ENCODE peak calls at places on chromosome 1, in ten cellular contexts. Z is left ventricle myocardium inferior; P is A549; E is CD8-positive, alpha-beta memory T cell; H is GM12864; S is CD8-positive, alpha-beta T cell; F is right lobe of liver; W is suprapubic skin; C is A673; J is small intestine. B is an unnamed sample.

GRCh38 chr1:173601588-173601987 is 1.3 kb downstream of the SLC9C2 start:
- DNase-seq in Z (no peak), P (no peak), E (no peak), H (peak; percentile 35), S (no peak), F (no peak), W (no peak), C (no peak), J (no peak), B (no peak)

GRCh38 chr1:201515895-201516294 is 9.0 kb upstream of the CSRP1 start:
- DNase-seq in Z (no peak), P (no peak), E (no peak), H (no peak), S (no peak), F (no peak), W (no peak), C (no peak), J (no peak), B (no peak)

GRCh38 chr1:109468903-109469302 is 2.6 kb downstream of the SYPL2 start:
- DNase-seq in Z (no peak), P (no peak), E (no peak), H (no peak), S (no peak), F (no peak), W (no peak), C (no peak), J (no peak), B (no peak)

GRCh38 chr1:117051224-117052064 is 8.7 kb upstream of the TTF2 start:
- DNase-seq in Z (no peak), P (no peak), E (peak; percentile 29), H (peak; percentile 55), S (no peak), F (no peak), W (no peak), C (no peak), J (peak; percentile 75), B (no peak)

GRCh38 chr1:102733491-102734236 is 374.7 kb downstream of the COL11A1 start:
- DNase-seq in Z (no peak), P (no peak), E (no peak), H (no peak), S (no peak), F (no peak), W (no peak), C (no peak), J (no peak), B (no peak)

GRCh38 chr1:68291763-68292384 is 59.6 kb upstream of the WLS start:
- DNase-seq in Z (no peak), P (no peak), E (no peak), H (no peak), S (no peak), F (no peak), W (no peak), C (no peak), J (no peak), B (peak; percentile 61)

GRCh38 chr1:78884685-78885452 is 121.7 kb downstream of the ADGRL4 start:
- DNase-seq in Z (no peak), P (no peak), E (no peak), H (no peak), S (no peak), F (no peak), W (no peak), C (peak; percentile 69), J (no peak), B (peak; percentile 14)

GRCh38 chr1:165403835-165404482 is 41.0 kb downstream of the RXRG start:
- DNase-seq in Z (no peak), P (peak; percentile 21), E (peak; percentile 21), H (no peak), S (no peak), F (no peak), W (no peak), C (no peak), J (peak; percentile 59), B (peak; percentile 12)

GRCh38 chr1:211326528-211327340 is at the start of gene TRAF5:
- DNase-seq in Z (peak; percentile 57), P (peak; percentile 62), E (peak; percentile 54), H (no peak), S (peak; percentile 39), F (peak; percentile 66), W (no peak), C (peak; percentile 54), J (peak; percentile 55), B (no peak)

GRCh38 chr1:211327341-211327921 is 798 bp downstream of the TRAF5 start:
- DNase-seq in Z (no peak), P (no peak), E (peak; percentile 54), H (no peak), S (no peak), F (no peak), W (no peak), C (no peak), J (peak; percentile 51), B (peak; percentile 58)

GRCh38 chr1:211328084-211328694 is 1.6 kb downstream of the TRAF5 start:
- DNase-seq in Z (no peak), P (no peak), E (no peak), H (no peak), S (no peak), F (no peak), W (no peak), C (no peak), J (no peak), B (no peak)

GRCh38 chr1:211324992-211325775 is 1.4 kb upstream of the TRAF5 start:
- DNase-seq in Z (no peak), P (no peak), E (no peak), H (no peak), S (no peak), F (no peak), W (no peak), C (no peak), J (no peak), B (no peak)

DNA sequence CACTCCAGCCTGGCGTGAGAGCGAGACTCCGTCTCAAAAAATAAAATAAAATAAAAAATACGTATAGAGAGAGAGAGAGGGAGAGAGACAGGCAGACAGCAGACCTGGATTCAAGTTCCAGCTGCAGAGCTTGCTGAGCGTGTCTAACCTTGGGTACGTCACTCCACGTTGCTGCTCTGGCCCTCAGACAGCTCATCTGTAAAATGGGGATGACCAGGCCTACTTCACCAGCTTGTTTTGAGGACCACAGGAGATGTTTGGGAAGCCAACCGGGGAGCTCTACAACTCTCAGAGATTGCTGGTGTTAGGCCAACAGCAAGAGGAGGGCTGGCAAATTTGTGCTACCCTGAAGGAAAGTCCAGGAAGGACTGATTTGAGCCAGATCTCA is 499 bp upstream of the TRAF5 start:
- DNase-seq in Z (no peak), P (peak; percentile 21), E (no peak), H (no peak), S (no peak), F (no peak), W (no peak), C (no peak), J (no peak), B (no peak)
- H3K4me3 ChIP-seq in Z (peak overlapping the region; percentile 90), P (peak overlapping the region; percentile 85), E (peak overlapping the region; percentile 66), H (peak overlapping the region; percentile 83), S (peak overlapping the region; percentile 48), F (peak overlapping the region; percentile 54), W (peak overlapping the region; percentile 79), C (peak overlapping the region; percentile 72), J (peak overlapping the region; percentile 65), B (peak overlapping the region; percentile 75)

GRCh38 chr1:18642278-18643095 is 11.8 kb downstream of the PAX7 start:
- DNase-seq in Z (no peak), P (no peak), E (no peak), H (no peak), S (no peak), F (no peak), W (no peak), C (peak; percentile 59), J (no peak), B (no peak)

GRCh38 chr1:18645172-18646090 is 14.8 kb downstream of the PAX7 start:
- DNase-seq in Z (no peak), P (no peak), E (peak; percentile 27), H (no peak), S (no peak), F (no peak), W (no peak), C (no peak), J (no peak), B (no peak)

GRCh38 chr1:18644469-18645171 is 14.0 kb downstream of the PAX7 start:
- DNase-seq in Z (no peak), P (no peak), E (no peak), H (no peak), S (no peak), F (no peak), W (no peak), C (peak; percentile 53), J (no peak), B (no peak)

GRCh38 chr1:18644013-18644399 is 13.4 kb downstream of the PAX7 start:
- DNase-seq in Z (no peak), P (no peak), E (no peak), H (no peak), S (no peak), F (no peak), W (no peak), C (no peak), J (no peak), B (no peak)

DNA sequence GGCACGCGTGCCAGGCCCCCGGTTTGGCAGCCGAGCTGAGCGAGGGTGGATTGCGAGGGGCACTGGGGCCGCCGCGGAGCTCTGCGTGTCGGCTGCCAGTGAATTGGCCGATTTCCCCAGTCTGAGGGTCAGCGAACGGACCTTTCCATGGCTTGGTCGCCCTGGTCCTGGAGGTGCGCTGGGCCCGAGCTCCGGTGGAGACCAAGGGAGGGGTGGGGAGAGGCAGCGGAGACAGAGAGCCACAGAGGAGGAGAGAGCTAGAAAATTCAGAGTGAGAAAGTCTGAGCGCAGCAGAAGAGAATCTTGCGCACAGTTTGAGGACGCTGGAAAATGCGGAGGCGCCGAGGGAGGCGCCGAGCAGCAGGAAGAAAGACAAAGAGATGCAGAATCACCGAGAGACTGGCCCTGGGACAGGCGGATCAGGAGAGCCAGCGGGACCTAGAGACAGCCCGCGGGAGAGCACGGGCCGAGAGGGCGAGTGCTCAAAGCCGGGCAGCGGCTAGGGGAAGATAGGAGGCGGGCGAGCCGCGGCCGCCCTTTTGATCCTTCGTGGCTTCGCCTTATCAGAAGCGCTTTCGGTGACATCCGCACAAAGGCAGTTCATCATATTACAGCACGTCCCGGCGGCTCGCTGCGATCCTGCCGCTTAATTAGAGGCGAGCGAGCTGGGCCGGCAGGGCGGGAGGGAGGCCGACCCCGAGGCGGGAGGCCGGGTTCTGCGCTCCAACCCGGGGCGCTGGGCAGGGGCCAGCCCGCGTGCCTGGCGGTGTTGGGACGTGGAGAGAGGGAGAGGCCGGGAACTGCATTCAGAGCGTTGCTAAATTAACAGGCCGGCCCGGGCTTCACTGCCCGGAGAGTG is 12.7 kb downstream of the PAX7 start:
- DNase-seq in Z (no peak), P (no peak), E (no peak), H (no peak), S (no peak), F (no peak), W (no peak), C (peak; percentile 77), J (peak; percentile 2), B (no peak)
- H3K4me3 ChIP-seq in Z (peak overlapping the region; percentile 21), P (no peak overlapping the region), E (no peak overlapping the region), H (no peak overlapping the region), S (no peak overlapping the region), F (no peak overlapping the region), W (peak overlapping the region; percentile 16), C (peak overlapping the region; percentile 43), J (no peak overlapping the region), B (no peak overlapping the region)

GRCh38 chr1:184036517-184036949 is 995 bp downstream of the COLGALT2 start:
- DNase-seq in Z (peak; percentile 57), P (peak; percentile 11), E (no peak), H (no peak), S (no peak), F (peak; percentile 51), W (no peak), C (peak; percentile 83), J (no peak), B (no peak)
- H3K4me3 ChIP-seq in Z (peak overlapping the region; percentile 72), P (peak overlapping the region; percentile 55), E (peak overlapping the region; percentile 47), H (peak overlapping the region; percentile 56), S (peak overlapping the region; percentile 45), F (peak overlapping the region; percentile 43), W (peak overlapping the region; percentile 82), C (peak overlapping the region; percentile 74), J (peak overlapping the region; percentile 62), B (peak overlapping the region; percentile 62)

GRCh38 chr1:1357871-1358432 is 403 bp downstream of the MXRA8 start:
- DNase-seq in Z (no peak), P (no peak), E (no peak), H (no peak), S (no peak), F (no peak), W (no peak), C (no peak), J (no peak), B (no peak)
- H3K4me3 ChIP-seq in Z (peak overlapping the region; percentile 69), P (no peak overlapping the region), E (no peak overlapping the region), H (no peak overlapping the region), S (peak overlapping the region; percentile 37), F (peak overlapping the region; percentile 11), W (peak overlapping the region; percentile 48), C (no peak overlapping the region), J (no peak overlapping the region), B (peak overlapping the region; percentile 72)